ENCODE peak calls at places on chromosomes 1 and 21, in five cellular contexts. T is transverse colon, V is tibial nerve, Z is H1, B is K562. W is an unnamed sample.
A peak's percentile ranks its signal among the peaks of the same experiment; 100 is the strongest.

GRCh38 chr1:46137901-46138300 is 5.5 kb upstream of the PIK3R3 start:
- DNase-seq in T (no peak), Z (no peak), V (no peak), B (no peak), W (no peak)

GRCh38 chr1:45925728-45926287 is 122.4 kb downstream of the MAST2 start:
- DNase-seq in T (no peak), Z (no peak), V (no peak), B (no peak), W (no peak)

GRCh38 chr1:59261537-59261936 is 35.4 kb upstream of the FGGY start:
- DNase-seq in V (no peak), B (no peak), Z (no peak), T (no peak), W (no peak)

GRCh38 chr1:244450597-244451538 is 841 bp downstream of the ADSS2 start:
- DNase-seq in V (no peak), Z (no peak), B (peak; percentile 68), T (peak; percentile 65), W (peak; percentile 38)

GRCh38 chr1:91819038-91819788 is 66.7 kb downstream of the TGFBR3 start:
- DNase-seq in T (no peak), V (no peak), Z (no peak), B (peak; percentile 17), W (no peak)

GRCh38 chr1:201692307-201693018 is 136.5 kb upstream of the IPO9 start:
- DNase-seq in T (no peak), Z (no peak), B (no peak), V (no peak), W (no peak)

GRCh38 chr1:7610936-7611335 is 160.2 kb upstream of the VAMP3 start:
- DNase-seq in B (no peak), V (no peak), Z (no peak), T (no peak), W (no peak)

GRCh38 chr1:44829506-44830384 is 13.3 kb downstream of the PTCH2 start:
- DNase-seq in V (no peak), B (no peak), T (no peak), Z (no peak), W (no peak)

GRCh38 chr1:22525646-22526045 is 37.6 kb upstream of the EPHA8 start:
- DNase-seq in V (no peak), B (no peak), Z (no peak), T (no peak), W (no peak)

GRCh38 chr1:208803371-208803811 is 559.2 kb upstream of the PLXNA2 start:
- DNase-seq in Z (no peak), T (no peak), V (no peak), B (no peak), W (no peak)

GRCh38 chr1:966135-966602 is at the start of gene PLEKHN1:
- DNase-seq in Z (peak; percentile 79), B (peak; percentile 74), V (no peak), T (peak; percentile 60), W (peak; percentile 63)

GRCh38 chr1:178196631-178197030 is 102.7 kb downstream of the RASAL2 start:
- DNase-seq in B (no peak), T (no peak), Z (no peak), V (no peak), W (no peak)

GRCh38 chr1:169113613-169114119 is 7.2 kb downstream of the ATP1B1 start:
- DNase-seq in Z (no peak), V (no peak), B (no peak), T (no peak), W (no peak)

GRCh38 chr1:28580706-28581530 is 11.1 kb upstream of the RAB42 start:
- DNase-seq in T (peak; percentile 68), B (peak; percentile 53), Z (no peak), V (no peak), W (peak; percentile 42)

GRCh38 chr1:41537257-41537656 is 52.8 kb upstream of the EDN2 start:
- DNase-seq in B (no peak), Z (no peak), T (no peak), V (no peak), W (no peak)

GRCh38 chr1:178282949-178283367 is 189.1 kb downstream of the RASAL2 start:
- DNase-seq in Z (no peak), T (no peak), V (no peak), B (no peak), W (no peak)

GRCh38 chr21:15063821-15064575 is 802 bp downstream of the NRIP1 start:
- DNase-seq in T (peak; percentile 41), Z (peak; percentile 72), B (peak; percentile 52), V (peak; percentile 22), W (peak; percentile 65)

GRCh38 chr1:110212165-110213142 is 2.3 kb downstream of the KCNC4 start:
- DNase-seq in B (no peak), V (no peak), T (no peak), Z (peak; percentile 57), W (no peak)

GRCh38 chr1:59025201-59025600 is 241.4 kb upstream of the JUN start:
- DNase-seq in T (no peak), Z (no peak), B (no peak), V (no peak), W (no peak)

GRCh38 chr1:43373034-43373940 is 5.5 kb upstream of the ELOVL1 start:
- DNase-seq in T (no peak), Z (no peak), V (no peak), B (no peak), W (no peak)

GRCh38 chr1:147504801-147505303 is 36.4 kb upstream of the BCL9 start:
- DNase-seq in V (no peak), Z (peak; percentile 84), B (peak; percentile 50), T (no peak), W (no peak)

GRCh38 chr1:66351913-66352312 is 182.0 kb upstream of the SGIP1 start:
- DNase-seq in V (no peak), B (no peak), Z (no peak), T (no peak), W (no peak)

GRCh38 chr1:196207624-196208204 is 400.5 kb downstream of the KCNT2 start:
- DNase-seq in V (no peak), T (no peak), B (no peak), Z (no peak), W (no peak)

GRCh38 chr1:92446990-92447681 is 39.6 kb downstream of the GFI1 start:
- DNase-seq in B (peak; percentile 31), V (no peak), Z (no peak), T (no peak), W (no peak)

GRCh38 chr1:153795934-153796785 is 21.0 kb downstream of the SLC27A3 start:
- DNase-seq in T (no peak), B (no peak), Z (no peak), V (no peak), W (peak; percentile 23)

GRCh38 chr1:161115132-161115711 is 2.6 kb downstream of the PFDN2 start:
- DNase-seq in T (no peak), B (no peak), Z (no peak), V (no peak), W (no peak)

GRCh38 chr21:36385909-36386642 is 884 bp downstream of the CHAF1B start:
- DNase-seq in B (no peak), Z (no peak), V (no peak), T (no peak), W (no peak)

GRCh38 chr1:44810101-44810761 is 1.9 kb downstream of the BTBD19 start:
- DNase-seq in Z (no peak), V (peak; percentile 43), B (no peak), T (peak; percentile 31), W (peak; percentile 81)

GRCh38 chr1:24694380-24694843 is 50.8 kb upstream of the CLIC4 start:
- DNase-seq in B (peak; percentile 35), V (no peak), Z (no peak), T (no peak), W (no peak)

GRCh38 chr1:78145105-78145580 is 99.4 kb downstream of the GIPC2 start:
- DNase-seq in Z (no peak), B (peak; percentile 45), V (peak; percentile 19), T (peak; percentile 56), W (peak; percentile 56)

GRCh38 chr21:30305136-30305535 is 15.0 kb downstream of the KRTAP26-1 start:
- DNase-seq in V (no peak), T (no peak), B (no peak), Z (no peak), W (no peak)

DNA sequence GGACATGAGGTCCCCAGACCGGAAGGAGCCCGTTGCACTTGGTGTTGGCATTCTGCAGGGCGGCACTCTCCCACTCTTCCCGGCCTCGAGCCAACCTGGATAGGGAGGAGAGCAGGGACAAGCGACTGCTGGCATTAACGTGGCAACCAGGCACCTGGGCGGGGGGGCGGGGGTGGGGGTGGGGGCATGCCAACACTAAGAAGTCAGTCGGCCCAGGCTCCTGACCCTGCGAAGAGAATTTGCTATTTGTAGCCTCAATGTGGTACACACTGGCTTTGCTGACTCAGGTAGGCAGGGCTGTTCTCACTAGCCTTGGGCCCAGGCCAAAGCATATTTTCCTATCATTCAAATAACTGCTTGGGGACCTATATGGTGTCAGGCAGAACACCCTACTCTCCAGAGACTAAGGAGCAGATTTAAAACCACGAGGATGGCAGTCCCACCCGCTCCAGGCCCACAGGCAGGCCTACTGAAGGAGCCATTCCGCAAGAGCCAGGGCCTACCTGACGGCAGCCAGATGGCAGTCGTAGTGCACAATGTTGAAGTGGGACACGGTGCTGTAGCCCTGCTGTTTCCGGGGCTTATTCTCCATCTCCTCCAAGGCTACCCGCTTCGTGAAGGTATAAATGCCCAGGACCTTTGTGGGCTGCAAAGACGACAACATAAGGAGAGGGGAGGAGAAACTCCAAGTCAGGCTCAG is 123.7 kb downstream of the UBR4 start:
- DNase-seq in T (no peak), V (no peak), Z (no peak), B (no peak), W (peak; percentile 82)
- H3K4me1 ChIP-seq in T (peaks cover 2% of the 10 kb centered on the region), V (no peaks in the 10 kb centered on the region), Z (no peaks in the 10 kb centered on the region), B (peaks cover 10% of the 10 kb centered on the region), W (peaks cover 34% of the 10 kb centered on the region)

DNA sequence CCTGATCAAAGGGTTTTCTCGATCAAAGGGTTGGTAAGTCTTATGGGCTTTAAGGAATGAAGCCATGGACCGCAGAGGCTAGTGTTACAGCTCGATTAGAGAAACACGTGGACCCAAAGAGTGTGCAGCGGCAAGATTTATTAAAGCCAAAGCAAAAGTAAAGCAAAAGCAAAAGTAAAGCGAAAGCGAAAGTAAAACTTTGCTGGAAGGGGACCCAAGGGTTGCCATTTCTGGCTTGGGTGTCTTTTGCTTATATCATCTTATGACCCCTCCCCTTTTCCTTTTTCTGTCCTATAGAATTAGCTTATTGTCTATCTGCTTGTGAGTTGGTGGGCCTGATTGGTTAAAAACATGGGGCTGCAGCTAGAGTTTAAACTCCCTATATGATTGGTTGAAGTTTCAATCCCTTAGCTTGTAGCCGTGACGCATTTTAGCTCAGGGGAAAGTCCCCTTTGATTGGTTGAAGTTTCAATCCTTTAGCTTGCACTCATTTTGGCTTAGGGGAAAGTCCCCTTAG is 957.0 kb downstream of the AMY1C start:
- DNase-seq in Z (no peak), V (no peak), B (peak; percentile 6), T (no peak), W (no peak)
- H3K4me3 ChIP-seq in Z (no peak overlapping the region), V (no peak overlapping the region), B (peak overlapping the region; percentile 12), T (no peak overlapping the region), W (no peak overlapping the region)

GRCh38 chr21:27220416-27220815 is 253.5 kb upstream of the ADAMTS5 start:
- DNase-seq in T (no peak), Z (no peak), V (no peak), B (no peak), W (no peak)

GRCh38 chr21:27225142-27225541 is 258.3 kb upstream of the ADAMTS5 start:
- DNase-seq in Z (no peak), V (no peak), B (no peak), T (no peak), W (no peak)

GRCh38 chr21:27219068-27219467 is 252.2 kb upstream of the ADAMTS5 start:
- DNase-seq in V (no peak), Z (no peak), B (no peak), T (no peak), W (no peak)

GRCh38 chr21:27221084-27221483 is 254.2 kb upstream of the ADAMTS5 start:
- DNase-seq in Z (no peak), V (no peak), T (no peak), B (no peak), W (no peak)
- TF ChIP-seq EP300 in Z (no peak), V (no peak), T (no peak), B (no peak), W (no peak)

GRCh38 chr1:2267862-2268261 is 39.7 kb downstream of the SKI start:
- DNase-seq in B (no peak), T (no peak), Z (no peak), V (no peak), W (no peak)
- H3K4me1 ChIP-seq in B (peaks cover 16% of the 10 kb centered on the region), T (peaks cover 64% of the 10 kb centered on the region), Z (no peaks in the 10 kb centered on the region), V (no peaks in the 10 kb centered on the region), W (peaks cover 68% of the 10 kb centered on the region)